ENCODE peak calls at places on chromosomes 4 and X, in eight cellular contexts. S is IMR-90, F is mammary epithelial cell, U is fibroblast of lung, Q is GM23248, A is MM.1S, B is neuronal stem cell, M is H9. O is an unnamed sample.

GRCh38 chr4:129614581-129614980 is 518.6 kb downstream of the C4orf33 start:
- DNase-seq in M (no peak), A (no peak), Q (no peak), B (peak), S (no peak), U (no peak), F (no peak), O (no peak)

GRCh38 chrX:131394384-131394783 is 105.3 kb upstream of the IGSF1 start:
- DNase-seq in M (no peak), B (no peak), A (no peak), Q (no peak), U (no peak), F (no peak), S (no peak), O (no peak)

GRCh38 chr4:145920205-145920604 is 18.4 kb downstream of the ZNF827 start:
- DNase-seq in S (peak), U (peak), F (peak), B (no peak), A (no peak), M (no peak), Q (peak), O (peak)

GRCh38 chr4:112910109-112910736 is 139.2 kb upstream of the ANK2 start:
- DNase-seq in S (peak), B (no peak), U (peak), F (no peak), Q (peak), M (no peak), A (no peak), O (peak)

GRCh38 chr4:38078590-38079381 is 118.6 kb downstream of the PTTG2 start:
- DNase-seq in U (peak), F (peak), M (no peak), Q (peak), A (no peak), S (peak), B (no peak), O (peak)

GRCh38 chr4:88809561-88810219 is 112.1 kb upstream of the NAP1L5 start:
- DNase-seq in Q (peak), U (no peak), F (no peak), B (no peak), M (no peak), S (no peak), A (no peak), O (no peak)

GRCh38 chr4:81499840-81500239 is 28.1 kb upstream of the RASGEF1B start:
- DNase-seq in B (peak), M (no peak), F (no peak), A (no peak), Q (no peak), U (no peak), S (no peak), O (no peak)

GRCh38 chr4:145812902-145813301 is 125.7 kb downstream of the ZNF827 start:
- DNase-seq in U (peak), S (no peak), A (no peak), Q (no peak), M (no peak), F (peak), B (no peak), O (no peak)

GRCh38 chr4:145076473-145076855 is 21.5 kb downstream of the ANAPC10 start:
- DNase-seq in S (peak), M (no peak), Q (no peak), F (no peak), U (peak), A (no peak), B (no peak), O (no peak)

GRCh38 chr4:114597410-114598115 is 1.0 kb upstream of the UGT8 start:
- DNase-seq in Q (no peak), A (no peak), B (peak), F (no peak), S (no peak), M (no peak), U (no peak), O (no peak)

GRCh38 chrX:20693071-20693470 is 426.4 kb upstream of the RPS6KA3 start:
- DNase-seq in M (no peak), F (no peak), Q (peak), B (no peak), A (no peak), S (no peak), U (no peak), O (no peak)

GRCh38 chr4:2497931-2498330 is 29.0 kb downstream of the RNF4 start:
- DNase-seq in A (peak), F (no peak), Q (no peak), U (no peak), M (no peak), B (no peak), S (no peak), O (no peak)

GRCh38 chr4:184331155-184331995 is 113.7 kb upstream of the ENPP6 start:
- DNase-seq in B (no peak), M (no peak), F (peak), S (peak), Q (no peak), A (peak), U (no peak), O (no peak)

GRCh38 chr4:87092389-87093141 is 127.9 kb downstream of the KLHL8 start:
- DNase-seq in F (peak), A (no peak), U (peak), M (no peak), S (peak), B (no peak), Q (peak), O (peak)

GRCh38 chr4:12679217-12679616 is 804.9 kb downstream of the RAB28 start:
- DNase-seq in S (no peak), F (no peak), B (no peak), M (no peak), U (no peak), A (no peak), Q (peak), O (peak)

GRCh38 chr4:153541426-153542096 is 75.4 kb downstream of the TMEM131L start:
- DNase-seq in A (no peak), M (no peak), U (peak), F (peak), B (no peak), S (peak), Q (peak), O (peak)

GRCh38 chr4:123401466-123402175 is 5.0 kb downstream of the SPRY1 start:
- DNase-seq in Q (no peak), B (no peak), M (no peak), S (no peak), F (no peak), U (no peak), A (no peak), O (no peak)

GRCh38 chrX:40720811-40721210 is 14.5 kb downstream of the MED14 start:
- DNase-seq in B (no peak), M (no peak), Q (no peak), F (no peak), A (no peak), S (no peak), U (no peak), O (no peak)

GRCh38 chr4:188091-188490 is 63.8 kb downstream of the ZNF718 start:
- DNase-seq in Q (no peak), B (no peak), M (no peak), A (no peak), F (no peak), U (no peak), S (no peak), O (no peak)

GRCh38 chr4:89064848-89065247 is 7.9 kb upstream of the FAM13A start:
- DNase-seq in U (peak), M (no peak), A (no peak), Q (no peak), F (no peak), S (no peak), B (no peak), O (no peak)

GRCh38 chr4:41506071-41506470 is 31.9 kb upstream of the LIMCH1 start:
- DNase-seq in A (no peak), Q (peak), U (peak), B (no peak), M (no peak), F (no peak), S (peak), O (peak)

GRCh38 chrX:1026263-1027015 is 186.0 kb downstream of the CRLF2 start:
- DNase-seq in U (no peak), F (no peak), Q (no peak), S (no peak), B (no peak), M (no peak), A (peak), O (no peak)

GRCh38 chr4:2925931-2926860 is 37.0 kb downstream of the NOP14 start:
- DNase-seq in Q (no peak), A (no peak), M (no peak), F (no peak), B (no peak), S (no peak), U (no peak), O (no peak)

GRCh38 chrX:21770631-21771321 is 12.9 kb upstream of the SMPX start:
- DNase-seq in B (no peak), A (no peak), M (peak), U (peak), F (no peak), Q (no peak), S (no peak), O (no peak)

GRCh38 chrX:11665144-11666040 is at the start of gene ARHGAP6:
- DNase-seq in Q (peak), A (no peak), B (peak), M (peak), F (peak), U (peak), S (peak), O (peak)

GRCh38 chrX:49029876-49030275 is 13.3 kb downstream of the TFE3 start:
- DNase-seq in A (no peak), F (peak), B (no peak), M (peak), S (no peak), U (no peak), Q (no peak), O (no peak)

GRCh38 chrX:21926527-21927278 is 13.8 kb upstream of the SMS start:
- DNase-seq in M (no peak), B (no peak), F (peak), S (peak), U (peak), A (peak), Q (peak), O (peak)

GRCh38 chr4:114690571-114690970 is 92.0 kb downstream of the UGT8 start:
- DNase-seq in M (no peak), A (no peak), F (no peak), U (no peak), S (no peak), B (no peak), Q (no peak), O (no peak)

GRCh38 chr4:48594185-48594584 is 104.1 kb downstream of the ZAR1 start:
- DNase-seq in A (no peak), Q (no peak), F (no peak), B (peak), S (no peak), U (no peak), M (no peak), O (no peak)

GRCh38 chrX:20029728-20030127 is 38.9 kb upstream of the BCLAF3 start:
- DNase-seq in S (no peak), A (peak), B (no peak), F (no peak), U (no peak), M (no peak), Q (no peak), O (no peak)

GRCh38 chrX:8906299-8906698 is 105.1 kb upstream of the FAM9A start:
- DNase-seq in F (no peak), B (no peak), U (no peak), M (no peak), Q (peak), A (no peak), S (no peak), O (no peak)

GRCh38 chrX:72268601-72269365 is 8.3 kb downstream of the RPS4X start:
- DNase-seq in Q (peak), A (no peak), U (peak), M (no peak), F (no peak), S (peak), B (no peak), O (peak)

GRCh38 chr4:79528241-79528706 is 120.2 kb upstream of the GK2 start:
- DNase-seq in U (peak), F (peak), B (no peak), M (no peak), A (no peak), S (no peak), Q (no peak), O (peak)

GRCh38 chrX:104166735-104167436 is 633 bp downstream of the FAM199X start:
- DNase-seq in S (no peak), B (no peak), F (no peak), U (no peak), M (no peak), Q (peak), A (no peak), O (peak)

GRCh38 chr4:60743654-60744053 is 456.5 kb upstream of the ADGRL3 start:
- DNase-seq in A (no peak), Q (no peak), S (no peak), M (no peak), U (no peak), F (no peak), B (no peak), O (no peak)

GRCh38 chrX:19332983-19333382 is 10.7 kb upstream of the PDHA1 start:
- DNase-seq in M (peak), A (no peak), S (peak), U (peak), F (no peak), Q (peak), B (no peak), O (no peak)

GRCh38 chr4:2817701-2818350 is 24.9 kb downstream of the SH3BP2 start:
- DNase-seq in A (peak), F (peak), B (no peak), U (no peak), Q (peak), M (peak), S (no peak), O (no peak)

GRCh38 chr4:176123710-176124407 is 58.2 kb downstream of the WDR17 start:
- DNase-seq in B (peak), Q (peak), M (peak), A (peak), U (peak), F (peak), S (no peak), O (peak)

GRCh38 chrX:19684265-19684664 is 169.0 kb upstream of the MAP3K15 start:
- DNase-seq in S (no peak), A (no peak), M (no peak), F (no peak), Q (no peak), B (no peak), U (no peak), O (no peak)

DNA sequence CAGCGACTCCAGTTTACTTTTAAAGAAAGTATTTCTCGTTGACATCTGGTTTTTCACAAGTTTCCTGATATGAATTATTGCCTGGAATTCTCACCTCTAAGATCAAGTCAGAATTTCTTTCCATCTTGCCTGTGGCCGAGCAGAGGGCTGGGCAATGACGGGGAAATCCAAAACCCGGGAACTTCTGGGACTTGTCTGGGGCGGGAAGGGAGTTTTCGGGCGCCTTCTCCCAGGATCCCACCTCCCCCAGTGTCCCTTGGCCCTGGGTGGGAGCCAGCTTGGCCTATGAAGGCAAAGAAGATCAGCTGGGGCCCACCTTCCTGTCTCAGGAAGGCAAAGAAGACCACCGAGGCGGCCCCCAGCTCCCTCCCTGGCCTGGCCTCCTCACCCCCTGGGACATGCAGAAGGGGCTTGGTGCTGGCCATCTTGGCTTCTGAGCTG is 15.5 kb downstream of the SORCS2 start:
- DNase-seq in F (no peak), M (no peak), A (no peak), U (peak), S (no peak), Q (peak), B (no peak), O (no peak)
- H3K9ac ChIP-seq in F (no peak), M (no peak), A (no peak), U (no peak), S (no peak), Q (peak), B (no peak), O (peak)

GRCh38 chr4:155703486-155704227 is 37.0 kb downstream of the GUCY1A1 start:
- DNase-seq in S (peak), F (peak), M (no peak), Q (peak), U (peak), B (no peak), A (no peak), O (no peak)
- H2AFZ ChIP-seq in S (no peak), F (no peak), M (no peak), Q (no peak), U (no peak), B (no peak), A (no peak), O (no peak)

GRCh38 chrX:84735025-84735424 is 232.8 kb upstream of the HDX start:
- DNase-seq in B (no peak), Q (no peak), F (peak), S (peak), U (peak), A (no peak), M (no peak), O (peak)

DNA sequence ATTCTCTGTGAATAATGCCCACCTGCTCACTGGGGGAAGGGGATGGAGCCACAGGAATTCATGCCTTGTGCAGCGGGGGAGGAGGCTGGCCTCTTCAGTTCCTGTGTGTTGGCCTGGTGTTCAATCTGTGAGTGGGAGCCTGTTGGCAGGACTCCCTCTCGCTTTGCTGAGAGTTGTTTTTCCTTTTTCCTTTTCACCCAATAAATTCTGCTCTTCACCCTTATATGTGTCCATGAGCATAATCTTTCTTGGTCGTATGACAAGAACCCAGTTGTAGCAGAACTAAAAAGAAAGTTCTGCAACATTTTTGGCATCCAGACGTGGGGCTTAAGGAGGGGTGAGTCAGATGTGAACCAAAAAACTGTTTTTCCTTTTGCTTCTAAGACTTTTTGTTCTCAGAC is 235.2 kb upstream of the HDX start:
- DNase-seq in F (no peak), M (no peak), A (no peak), Q (peak), B (no peak), S (peak), U (peak), O (no peak)
- H3K9ac ChIP-seq in F (no peak), M (no peak), A (no peak), Q (no peak), B (no peak), S (no peak), U (no peak), O (peak)

GRCh38 chr4:99806545-99806944 is 10.1 kb upstream of the DAPP1 start:
- DNase-seq in B (no peak), F (no peak), M (no peak), U (no peak), A (no peak), S (no peak), Q (no peak), O (no peak)

GRCh38 chr4:99809326-99809725 is 7.3 kb upstream of the DAPP1 start:
- DNase-seq in A (peak), Q (no peak), U (no peak), B (no peak), S (no peak), M (no peak), F (no peak), O (no peak)

GRCh38 chr4:99810536-99810935 is 6.1 kb upstream of the DAPP1 start:
- DNase-seq in U (no peak), F (no peak), M (no peak), B (no peak), A (no peak), Q (no peak), S (no peak), O (no peak)

GRCh38 chr4:99807666-99808065 is 9.0 kb upstream of the DAPP1 start:
- DNase-seq in U (no peak), S (no peak), Q (no peak), B (no peak), F (no peak), M (no peak), A (no peak), O (no peak)

GRCh38 chr4:99808260-99808857 is 8.3 kb upstream of the DAPP1 start:
- DNase-seq in M (peak), F (peak), B (peak), A (peak), Q (peak), S (peak), U (peak), O (peak)
- H2AFZ ChIP-seq in M (no peak), F (no peak), B (peak), A (peak), Q (no peak), S (no peak), U (no peak), O (no peak)

GRCh38 chr4:169439244-169439643 is 168.5 kb upstream of the SH3RF1 start:
- DNase-seq in F (no peak), U (peak), S (peak), A (no peak), M (no peak), Q (no peak), B (no peak), O (no peak)
- H3K9ac ChIP-seq in F (no peak), U (no peak), S (no peak), A (no peak), M (no peak), Q (no peak), B (no peak), O (peak)

DNA sequence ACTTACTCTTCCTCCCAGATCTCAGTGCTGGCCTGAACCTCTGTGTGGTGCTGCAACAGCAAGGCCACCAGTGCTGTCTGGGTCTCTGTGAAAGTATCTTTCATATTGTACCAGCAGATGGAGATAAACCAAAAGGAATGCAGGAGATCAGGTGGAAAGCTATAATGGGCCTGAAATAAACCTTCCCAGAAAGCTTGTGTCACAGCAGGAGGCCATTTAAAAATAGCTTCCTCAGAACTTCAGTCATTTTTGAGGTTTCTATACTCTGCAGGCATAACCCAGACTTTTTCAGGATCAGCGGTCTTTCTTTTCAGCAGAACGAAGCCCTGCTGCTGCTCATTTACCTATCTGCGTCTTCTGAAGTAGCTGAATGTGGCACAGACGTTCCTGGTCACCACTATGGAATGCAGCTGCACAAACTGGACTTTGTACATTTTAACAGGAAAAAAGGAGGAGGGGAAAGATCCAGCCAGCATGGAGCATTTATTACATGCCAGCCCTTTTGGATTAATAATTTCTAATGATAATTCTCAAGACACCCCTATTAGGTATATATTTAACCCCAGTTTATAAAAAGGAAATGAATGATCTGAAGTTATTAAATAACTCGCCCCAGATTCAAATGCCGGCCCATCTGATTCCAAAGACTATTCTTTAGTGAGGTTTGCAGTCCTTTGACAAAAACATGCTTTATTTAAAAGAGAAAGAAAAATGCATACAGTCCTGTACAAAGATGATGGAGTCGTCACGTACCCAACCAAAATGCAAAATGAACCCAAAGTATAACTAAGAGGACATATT is 119.7 kb downstream of the NFKB1 start:
- DNase-seq in F (peak), M (no peak), U (peak), S (peak), Q (peak), B (peak), A (peak), O (peak)
- H2AFZ ChIP-seq in F (peak), M (no peak), U (no peak), S (peak), Q (peak), B (peak), A (peak), O (no peak)

O was measured in mesenchymal stem cell.